ENCODE peak calls at places on chromosome 14, in five cellular contexts. D is transverse colon, T is HepG2, S is suprapubic skin, Z is sigmoid colon. K is an unnamed sample.

GRCh38 chr14:71206766-71207371 is 299.6 kb downstream of the PCNX1 start:
- DNase-seq in D (no peak), T (no peak), S (no peak), Z (peak; percentile 68), K (no peak)

GRCh38 chr14:24179961-24180726 is 8.3 kb downstream of the REC8 start:
- DNase-seq in D (no peak), T (no peak), S (no peak), Z (no peak), K (peak; percentile 41)

GRCh38 chr14:102050625-102051024 is 36.2 kb downstream of the HSP90AA1 start:
- DNase-seq in D (no peak), T (no peak), S (no peak), Z (no peak), K (peak; percentile 52)

GRCh38 chr14:102028733-102029132 is 58.1 kb downstream of the HSP90AA1 start:
- DNase-seq in D (peak; percentile 57), T (no peak), S (no peak), Z (no peak), K (no peak)

GRCh38 chr14:60878536-60878935 is 102.3 kb downstream of the TRMT5 start:
- DNase-seq in D (no peak), T (no peak), S (no peak), Z (no peak), K (no peak)

GRCh38 chr14:76727403-76727802 is 33.9 kb upstream of the VASH1 start:
- DNase-seq in D (no peak), T (no peak), S (no peak), Z (no peak), K (no peak)

GRCh38 chr14:33564774-33565630 is 385.9 kb downstream of the EGLN3 start:
- DNase-seq in D (no peak), T (peak; percentile 29), S (no peak), Z (no peak), K (no peak)

GRCh38 chr14:72165151-72165715 is 233.0 kb downstream of the RGS6 start:
- DNase-seq in D (no peak), T (no peak), S (no peak), Z (no peak), K (no peak)

GRCh38 chr14:88868558-88869159 is 44.2 kb downstream of the TTC8 start:
- DNase-seq in D (no peak), T (peak; percentile 12), S (no peak), Z (no peak), K (no peak)

GRCh38 chr14:100417466-100417865 is 94.3 kb downstream of the SLC25A47 start:
- DNase-seq in D (peak; percentile 84), T (peak; percentile 55), S (no peak), Z (peak; percentile 54), K (peak; percentile 72)

GRCh38 chr14:71426001-71426400 is 506.2 kb upstream of the RGS6 start:
- DNase-seq in D (no peak), T (no peak), S (no peak), Z (no peak), K (no peak)

GRCh38 chr14:36619131-36619530 is 36.7 kb upstream of the NKX2-8 start:
- DNase-seq in D (no peak), T (no peak), S (no peak), Z (no peak), K (no peak)

GRCh38 chr14:35419429-35419841 is 14.9 kb upstream of the NFKBIA start:
- DNase-seq in D (no peak), T (peak; percentile 52), S (no peak), Z (no peak), K (no peak)

DNA sequence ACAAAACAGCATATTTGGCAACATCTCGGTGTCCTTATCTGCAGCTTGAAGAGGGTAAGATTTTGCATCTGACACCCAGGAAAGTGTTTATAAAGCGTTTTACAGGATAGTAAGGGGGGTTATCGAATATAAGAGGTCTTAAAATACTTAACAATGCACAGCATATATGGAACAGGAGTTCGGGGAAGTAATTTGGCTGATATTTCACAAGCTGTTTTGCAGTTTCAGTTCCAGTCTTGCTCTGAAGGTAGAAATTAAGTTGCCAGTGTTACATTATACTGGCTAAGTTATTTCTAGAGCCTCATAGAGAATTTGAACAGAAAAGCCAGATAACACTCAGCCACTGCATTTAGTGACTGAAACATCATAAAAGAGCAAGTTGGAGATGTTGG is 941 bp upstream of the MAP4K5 start:
- DNase-seq in D (no peak), T (no peak), S (no peak), Z (no peak), K (no peak)
- TF ChIP-seq POLR2A in D (no peak), T (no peak), S (no peak), Z (no peak), K (no peak)

DNA sequence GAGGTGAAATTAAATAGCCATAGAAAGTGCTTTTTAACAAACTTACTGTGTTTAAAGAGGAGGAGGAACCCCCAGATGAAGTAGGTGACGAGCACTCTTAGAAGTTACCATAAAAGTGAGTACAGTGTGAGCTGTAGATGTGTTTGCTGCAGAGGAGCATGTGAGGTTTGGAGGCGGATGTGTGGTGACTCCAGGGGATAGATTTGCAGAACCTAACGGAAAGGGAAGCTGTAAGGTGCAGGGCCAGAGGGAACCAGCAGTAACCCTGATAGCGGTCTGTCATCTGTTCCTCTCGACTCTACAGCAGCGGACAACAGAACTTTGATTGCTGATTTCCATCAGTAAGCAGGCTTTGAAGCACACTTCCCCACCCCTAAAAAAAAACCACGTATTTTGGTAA is 5.2 kb downstream of the CALM1 start:
- DNase-seq in D (no peak), T (no peak), S (no peak), Z (no peak), K (no peak)
- TF ChIP-seq POLR2AphosphoS5 in D (no peak), T (no peak), S (no peak), Z (no peak), K (peak; percentile 48)

GRCh38 chr14:64253672-64254071 is 40.5 kb downstream of the ESR2 start:
- DNase-seq in D (no peak), T (no peak), S (no peak), Z (no peak), K (no peak)
- H3K4me3 ChIP-seq in D (no peak overlapping the region), T (no peak overlapping the region), S (no peak overlapping the region), Z (no peak overlapping the region), K (no peak overlapping the region)

GRCh38 chr14:53333809-53334208 is 180.7 kb upstream of the DDHD1 start:
- DNase-seq in D (no peak), T (no peak), S (no peak), Z (no peak), K (no peak)

GRCh38 chr14:53338192-53338591 is 185.1 kb upstream of the DDHD1 start:
- DNase-seq in D (no peak), T (no peak), S (no peak), Z (no peak), K (no peak)

GRCh38 chr14:53331921-53332320 is 178.8 kb upstream of the DDHD1 start:
- DNase-seq in D (no peak), T (no peak), S (no peak), Z (no peak), K (no peak)

GRCh38 chr14:53341324-53341723 is 188.2 kb upstream of the DDHD1 start:
- DNase-seq in D (no peak), T (no peak), S (no peak), Z (no peak), K (no peak)

GRCh38 chr14:53336729-53337128 is 183.6 kb upstream of the DDHD1 start:
- DNase-seq in D (no peak), T (no peak), S (no peak), Z (no peak), K (no peak)
- TF ChIP-seq POLR2A in D (no peak), T (no peak), S (no peak), Z (no peak), K (no peak)

DNA sequence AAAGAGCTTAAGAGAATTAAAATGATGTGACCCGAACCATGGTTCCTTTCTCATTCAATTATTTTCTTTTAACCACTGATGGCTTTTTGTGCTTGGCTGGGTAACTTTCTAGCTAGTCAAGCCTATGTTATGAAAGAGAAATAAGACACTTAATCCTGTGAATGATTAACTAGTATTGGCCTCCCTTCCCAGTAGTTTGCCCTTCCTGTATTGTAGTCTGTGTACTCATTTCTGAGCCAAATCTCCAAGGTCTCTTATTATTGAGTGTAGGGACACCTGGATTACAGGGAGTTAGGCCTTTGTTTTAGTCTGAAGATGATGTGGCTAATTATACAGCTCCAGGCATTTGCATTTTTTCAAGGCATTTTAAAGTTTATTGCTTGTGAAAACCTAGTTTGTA is 353.1 kb downstream of the RAD51B start:
- DNase-seq in D (no peak), T (peak; percentile 94), S (no peak), Z (no peak), K (no peak)
- TF ChIP-seq POLR2AphosphoS5 in D (no peak), T (peak; percentile 26), S (no peak), Z (no peak), K (no peak)

DNA sequence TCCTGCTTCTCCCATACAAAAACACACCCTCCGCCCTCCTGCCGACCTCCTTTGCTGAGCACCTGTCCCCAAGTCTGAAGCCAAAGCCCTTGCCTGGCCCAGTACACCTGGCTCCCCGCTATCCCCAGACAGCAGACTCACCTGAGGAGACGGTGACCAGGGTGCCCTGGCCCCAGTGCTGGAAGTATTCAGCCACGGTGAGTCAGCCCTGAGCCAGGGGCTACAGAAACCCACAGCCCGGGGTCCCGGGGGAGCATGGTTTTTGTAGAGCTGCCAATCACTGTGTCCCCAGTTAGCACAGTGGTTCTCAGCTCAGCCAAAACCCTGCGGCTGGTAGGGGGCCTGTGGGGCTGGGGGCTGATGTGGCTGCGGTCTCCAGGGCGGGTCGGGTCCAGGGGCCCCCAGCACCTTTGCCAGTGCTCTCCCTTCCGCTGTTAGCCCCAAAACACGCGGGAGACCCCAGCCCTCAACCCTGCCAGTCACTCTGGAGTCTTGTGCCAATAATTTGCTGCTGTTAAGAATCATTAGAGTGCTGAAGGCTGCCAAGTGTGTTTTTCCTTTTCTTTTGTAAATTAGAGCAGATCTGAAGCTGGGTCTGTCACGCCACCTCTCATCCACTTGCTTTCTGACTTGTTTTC is 339.0 kb downstream of the TMEM121 start:
- DNase-seq in D (no peak), T (no peak), S (no peak), Z (peak; percentile 54), K (peak; percentile 72)
- H3K4me3 ChIP-seq in D (no peak overlapping the region), T (no peak overlapping the region), S (no peak overlapping the region), Z (no peak overlapping the region), K (no peak overlapping the region)

DNA sequence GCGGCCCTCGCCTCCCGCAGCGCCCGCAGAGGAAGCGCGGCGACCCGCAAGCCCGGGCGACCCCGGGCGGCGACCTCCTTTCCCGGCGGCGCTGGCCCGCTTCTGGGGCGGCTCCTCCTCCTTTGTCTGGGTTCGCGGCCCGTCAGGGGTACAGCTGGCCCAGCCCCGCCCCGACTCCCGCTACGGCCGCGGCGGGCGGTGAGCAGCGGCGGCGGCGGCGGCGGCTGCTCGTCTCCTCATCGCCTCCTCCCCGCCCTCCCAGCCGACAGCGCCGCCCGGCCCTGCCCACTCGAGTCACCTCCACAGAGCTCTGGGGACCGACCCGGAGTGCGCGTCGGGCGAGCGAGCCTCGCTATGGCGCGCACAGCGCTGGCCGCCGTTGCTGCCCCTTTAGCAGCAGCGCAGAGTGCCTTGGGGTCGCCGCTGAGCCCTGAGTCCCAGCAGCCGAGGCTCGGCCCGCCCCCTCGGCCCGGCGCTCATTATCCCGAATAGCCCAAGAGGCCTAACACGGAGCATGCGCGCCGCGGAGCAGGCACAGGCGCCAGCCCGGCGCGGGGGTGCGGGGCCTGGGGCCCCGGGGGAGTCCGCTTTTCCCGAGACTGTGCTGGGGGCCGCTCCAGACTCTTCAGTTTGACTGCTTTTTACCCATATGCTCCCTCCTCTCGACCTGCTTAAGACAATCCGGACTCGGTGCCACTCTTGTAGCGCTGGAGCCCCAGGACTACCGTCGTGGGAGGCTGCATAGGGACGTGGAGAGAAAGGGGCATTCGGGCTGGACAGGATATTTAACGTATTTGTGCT is at the start of gene SOS2:
- DNase-seq in D (peak; percentile 92), T (peak; percentile 78), S (peak; percentile 90), Z (peak; percentile 94), K (peak; percentile 98)
- TF ChIP-seq POLR2A in D (peak; percentile 83), T (peak; percentile 97), S (peak; percentile 85), Z (peak; percentile 49), K (peak; percentile 73)

K was measured in spleen.